ENCODE peak calls at places on chromosome 19, in nine cellular contexts. Y is HCT116, K is GM23248, L is GM23338, Q is hepatocyte, W is PC-3, N is SK-N-SH, B is neural progenitor cell, D is MM.1S. V is an unnamed sample.

GRCh38 chr19:44884566-44884965 is 6.5 kb upstream of the TOMM40 start:
- DNase-seq in L (no peak), K (no peak), N (no peak), B (no peak), W (no peak), Y (no peak), Q (no peak), D (no peak), V (no peak)

GRCh38 chr19:19528721-19529490 is at the start of gene YJEFN3:
- DNase-seq in Y (no peak), W (no peak), L (peak; percentile 86), Q (no peak), B (peak; percentile 61), K (peak; percentile 30), D (no peak), N (peak; percentile 98), V (no peak)

GRCh38 chr19:42121036-42121621 is 11.1 kb downstream of the POU2F2 start:
- DNase-seq in N (no peak), K (no peak), B (no peak), W (no peak), D (no peak), Y (no peak), L (no peak), Q (no peak), V (no peak)

GRCh38 chr19:37333457-37333856 is 37.4 kb upstream of the ZNF527 start:
- DNase-seq in B (no peak), W (peak; percentile 1), N (no peak), K (peak; percentile 70), Y (no peak), Q (no peak), L (no peak), D (no peak), V (no peak)

GRCh38 chr19:38049105-38049649 is 142.2 kb downstream of the SIPA1L3 start:
- DNase-seq in Q (no peak), L (no peak), Y (no peak), K (no peak), D (peak; percentile 88), W (no peak), B (no peak), N (no peak), V (peak; percentile 79)

GRCh38 chr19:28615546-28615916 is 597.4 kb downstream of the UQCRFS1 start:
- DNase-seq in L (no peak), N (no peak), Y (no peak), B (no peak), W (no peak), D (no peak), K (no peak), Q (no peak), V (no peak)

GRCh38 chr19:53917356-53917755 is 8.3 kb downstream of the CACNG7 start:
- DNase-seq in B (no peak), L (no peak), Q (no peak), N (no peak), K (no peak), D (no peak), Y (no peak), W (no peak), V (no peak)

GRCh38 chr19:10478903-10479384 is 24.2 kb downstream of the KEAP1 start:
- DNase-seq in D (no peak), K (peak; percentile 93), Q (peak; percentile 71), N (peak; percentile 90), W (peak; percentile 59), Y (peak; percentile 80), B (peak; percentile 92), L (peak; percentile 98), V (peak; percentile 41)

GRCh38 chr19:55486971-55487883 is 1.0 kb upstream of the SSC5D start:
- DNase-seq in W (peak; percentile 81), L (no peak), Q (peak; percentile 84), D (no peak), B (peak; percentile 44), N (peak; percentile 72), Y (no peak), K (peak; percentile 97), V (no peak)

GRCh38 chr19:7744871-7745270 is 2.5 kb downstream of the CD209 start:
- DNase-seq in D (no peak), K (no peak), W (no peak), N (no peak), Y (no peak), B (no peak), Q (no peak), L (no peak), V (no peak)

GRCh38 chr19:44792286-44792685 is 14.6 kb downstream of the CBLC start:
- DNase-seq in K (no peak), B (no peak), L (no peak), W (no peak), D (no peak), Q (no peak), Y (no peak), N (no peak), V (peak; percentile 74)

GRCh38 chr19:42242071-42242511 is 311 bp downstream of the GSK3A start:
- DNase-seq in W (no peak), Y (no peak), B (no peak), N (peak; percentile 59), Q (peak; percentile 49), K (peak; percentile 61), L (no peak), D (peak; percentile 18), V (peak; percentile 43)

GRCh38 chr19:46924874-46925547 is 64.2 kb downstream of the ARHGAP35 start:
- DNase-seq in K (peak; percentile 79), B (no peak), D (peak; percentile 85), Y (no peak), L (no peak), N (no peak), W (peak; percentile 94), Q (peak; percentile 57), V (peak; percentile 49)

GRCh38 chr19:38707512-38708114 is 36.7 kb downstream of the CAPN12 start:
- DNase-seq in Q (no peak), B (no peak), D (no peak), L (no peak), W (peak; percentile 75), K (peak; percentile 36), Y (no peak), N (no peak), V (no peak)

GRCh38 chr19:44644391-44645016 is 794 bp downstream of the PVR start:
- DNase-seq in K (peak; percentile 67), B (peak; percentile 57), Y (no peak), N (peak; percentile 79), D (no peak), W (peak; percentile 44), L (peak; percentile 79), Q (peak; percentile 70), V (no peak)

GRCh38 chr19:54256250-54257115 is 590 bp downstream of the LILRB5 start:
- DNase-seq in B (no peak), D (no peak), N (no peak), W (no peak), L (no peak), Y (no peak), Q (no peak), K (no peak), V (no peak)

GRCh38 chr19:6227941-6228325 is 51.8 kb downstream of the MLLT1 start:
- DNase-seq in L (no peak), D (no peak), Y (no peak), N (no peak), W (no peak), Q (no peak), B (no peak), K (no peak), V (no peak)

GRCh38 chr19:39110263-39110967 is 15.2 kb upstream of the PAK4 start:
- DNase-seq in D (peak; percentile 46), W (peak; percentile 61), Q (peak; percentile 76), B (peak; percentile 74), Y (peak; percentile 41), K (peak; percentile 62), L (peak; percentile 75), N (peak; percentile 80), V (peak; percentile 68)

GRCh38 chr19:54030895-54031586 is 32.7 kb downstream of the VSTM1 start:
- DNase-seq in W (peak; percentile 72), D (peak; percentile 9), K (peak; percentile 50), Q (no peak), N (no peak), Y (no peak), L (peak; percentile 71), B (no peak), V (peak; percentile 14)

GRCh38 chr19:30272554-30272953 is 99.6 kb upstream of the ZNF536 start:
- DNase-seq in K (no peak), B (no peak), N (no peak), L (no peak), D (no peak), W (no peak), Q (no peak), Y (no peak), V (no peak)

GRCh38 chr19:31303262-31303815 is 45.9 kb downstream of the TSHZ3 start:
- DNase-seq in L (no peak), D (no peak), Q (no peak), K (no peak), Y (no peak), B (no peak), N (no peak), W (no peak), V (no peak)
- H3K27ac ChIP-seq in L (no peak overlapping the region), D (no peak overlapping the region), Q (no peak overlapping the region), K (no peak overlapping the region), Y (no peak overlapping the region), B (no peak overlapping the region), N (no peak overlapping the region), W (no peak overlapping the region), V (no peak overlapping the region)

DNA sequence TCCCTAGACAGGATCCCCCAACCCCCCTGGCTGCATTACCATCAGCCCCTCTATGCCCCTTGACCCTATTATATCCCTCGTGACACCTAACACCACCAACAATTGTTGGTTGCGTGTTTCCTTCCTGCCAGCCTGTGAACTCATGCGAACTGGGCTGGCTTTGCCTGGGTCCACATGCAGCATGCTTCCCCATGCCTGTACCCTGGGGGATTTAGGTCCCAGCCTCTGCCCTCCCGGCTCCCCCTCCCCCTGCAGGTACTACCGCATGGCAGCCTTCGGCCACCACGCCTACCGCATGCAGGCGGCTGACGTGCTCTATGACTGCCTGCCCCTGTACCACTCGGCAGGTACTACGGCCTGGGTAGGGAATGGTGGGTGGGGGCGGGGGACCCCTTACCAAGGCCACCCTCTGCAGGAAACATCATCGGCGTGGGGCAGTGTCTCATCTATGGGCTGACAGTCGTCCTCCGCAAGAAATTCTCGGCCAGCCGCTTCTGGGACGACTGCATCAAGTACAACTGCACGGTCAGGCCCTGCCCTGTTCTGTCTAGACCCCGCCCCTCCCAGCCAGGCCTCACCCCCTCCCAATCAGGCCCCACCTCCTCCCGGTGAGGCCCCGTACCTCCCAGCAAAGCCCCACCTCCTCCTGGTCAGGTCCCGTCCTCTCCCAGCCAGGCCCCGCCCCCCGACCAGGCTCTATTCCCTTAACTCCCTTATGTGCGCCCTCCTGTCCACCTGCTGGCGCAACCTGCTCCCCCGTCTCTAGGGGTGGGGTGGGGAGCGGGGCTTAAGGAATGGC is 18.5 kb downstream of the SLC27A1 start:
- DNase-seq in K (peak; percentile 46), L (peak; percentile 99), D (peak; percentile 75), N (peak; percentile 79), B (peak; percentile 96), W (peak; percentile 92), Q (peak; percentile 95), Y (peak; percentile 83), V (peak; percentile 93)
- TF ChIP-seq EZH2phosphoT487 in K (no peak), L (no peak), D (no peak), N (no peak), B (no peak), W (no peak), Q (no peak), Y (no peak), V (no peak)

GRCh38 chr19:57708641-57709354 is at the start of gene ZNF154:
- DNase-seq in L (peak; percentile 99), K (peak; percentile 88), W (no peak), N (no peak), Y (no peak), Q (peak; percentile 87), D (no peak), B (peak; percentile 94), V (no peak)
- H3K27ac ChIP-seq in L (peak within 1 kb of the TSS; percentile 7), K (peak within 1 kb of the TSS; percentile 55), W (no peak within 1 kb of the TSS), N (no peak within 1 kb of the TSS), Y (no peak within 1 kb of the TSS), Q (peak within 1 kb of the TSS; percentile 98), D (no peak within 1 kb of the TSS), B (peak within 1 kb of the TSS; percentile 26), V (no peak within 1 kb of the TSS)

GRCh38 chr19:43552616-43553015 is 19.6 kb downstream of the ZNF575 start:
- DNase-seq in K (no peak), W (no peak), L (no peak), D (no peak), Y (no peak), B (no peak), Q (no peak), N (no peak), V (no peak)
- TF ChIP-seq EZH2phosphoT487 in K (no peak), W (no peak), L (no peak), D (no peak), Y (no peak), B (no peak), Q (no peak), N (no peak), V (no peak)